ENCODE peak calls at places on chromosomes 7 and 10, in six cellular contexts. A is GM12865; T is CD8-positive, alpha-beta T cell; Z is MCF 10A; Y is sigmoid colon; S is tibial nerve. F is an unnamed sample.

GRCh38 chr10:11017575-11018425 is at the start of gene CELF2:
- DNase-seq in Y (peak), S (peak), A (peak), Z (no peak), T (peak), F (peak)

GRCh38 chr10:133442967-133443924 is 10.5 kb upstream of the SCART1 start:
- DNase-seq in A (no peak), S (no peak), Z (no peak), T (no peak), Y (peak), F (no peak)

GRCh38 chr10:3255616-3256015 is 83.0 kb upstream of the PITRM1 start:
- DNase-seq in A (no peak), S (no peak), T (no peak), Z (no peak), Y (no peak), F (no peak)

GRCh38 chr10:84333864-84334451 is 5.6 kb downstream of the CCSER2 start:
- DNase-seq in A (peak), T (peak), Z (peak), Y (no peak), S (no peak), F (no peak)

GRCh38 chr7:89511900-89512299 is 642.4 kb upstream of the STEAP1 start:
- DNase-seq in Y (no peak), Z (no peak), S (no peak), T (no peak), A (no peak), F (no peak)

GRCh38 chr7:115087437-115087836 is 165.5 kb downstream of the MDFIC start:
- DNase-seq in S (no peak), Z (peak), A (no peak), T (no peak), Y (no peak), F (no peak)

GRCh38 chr7:83876593-83876992 is 227.7 kb upstream of the SEMA3E start:
- DNase-seq in S (no peak), Y (no peak), A (no peak), Z (peak), T (no peak), F (no peak)

GRCh38 chr10:35195361-35196306 is 69.0 kb downstream of the CREM start:
- DNase-seq in T (peak), S (no peak), Y (peak), A (peak), Z (peak), F (no peak)

GRCh38 chr10:97729014-97729413 is 7.9 kb upstream of the ZFYVE27 start:
- DNase-seq in S (no peak), T (no peak), Z (no peak), Y (no peak), A (no peak), F (no peak)

GRCh38 chr10:119023553-119023868 is 6.0 kb upstream of the NANOS1 start:
- DNase-seq in Y (no peak), Z (no peak), A (no peak), S (no peak), T (no peak), F (no peak)

GRCh38 chr7:140059288-140060242 is 3.2 kb downstream of the PARP12 start:
- DNase-seq in Z (peak), T (peak), A (no peak), Y (no peak), S (no peak), F (no peak)

GRCh38 chr10:20673175-20673574 is 223.9 kb downstream of the NEBL start:
- DNase-seq in Z (no peak), S (no peak), Y (no peak), T (no peak), A (no peak), F (no peak)

GRCh38 chr7:7920056-7920455 is 48.5 kb upstream of the GLCCI1 start:
- DNase-seq in A (no peak), Y (no peak), Z (no peak), T (no peak), S (no peak), F (no peak)

GRCh38 chr10:63165249-63165648 is 32.1 kb downstream of the NRBF2 start:
- DNase-seq in T (no peak), Y (no peak), Z (no peak), S (no peak), A (no peak), F (no peak)

GRCh38 chr10:63157845-63158624 is 24.9 kb downstream of the NRBF2 start:
- DNase-seq in Z (peak), Y (no peak), S (no peak), T (peak), A (peak), F (peak)

GRCh38 chr10:63166742-63167258 is 33.7 kb downstream of the NRBF2 start:
- DNase-seq in T (no peak), A (peak), Z (peak), S (no peak), Y (no peak), F (no peak)

GRCh38 chr10:63164045-63164722 is 31.1 kb downstream of the NRBF2 start:
- DNase-seq in T (no peak), A (no peak), Z (peak), S (no peak), Y (no peak), F (no peak)

DNA sequence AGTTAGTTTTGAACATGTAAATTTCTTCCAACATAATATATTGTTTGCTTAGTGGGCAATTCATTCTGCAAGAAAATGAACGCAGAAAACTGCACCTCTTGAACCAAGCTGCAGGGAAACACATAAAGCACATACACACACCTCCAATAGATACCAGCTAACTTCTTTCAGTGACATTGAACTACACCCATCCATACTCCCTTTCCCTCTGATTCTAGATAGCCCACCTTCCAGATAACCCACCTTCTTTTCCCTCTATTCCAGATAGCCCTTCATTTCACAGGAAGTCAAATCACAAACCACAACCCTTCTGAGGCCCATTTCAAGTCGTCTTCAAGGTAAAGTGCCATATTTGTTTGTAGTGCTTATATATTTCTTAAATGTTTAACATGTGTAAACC is 28.5 kb downstream of the NRBF2 start:
- DNase-seq in Y (no peak), Z (no peak), T (no peak), S (no peak), A (no peak), F (no peak)
- TF ChIP-seq CTCF in Y (no peak), Z (no peak), T (no peak), S (no peak), A (no peak), F (no peak)

DNA sequence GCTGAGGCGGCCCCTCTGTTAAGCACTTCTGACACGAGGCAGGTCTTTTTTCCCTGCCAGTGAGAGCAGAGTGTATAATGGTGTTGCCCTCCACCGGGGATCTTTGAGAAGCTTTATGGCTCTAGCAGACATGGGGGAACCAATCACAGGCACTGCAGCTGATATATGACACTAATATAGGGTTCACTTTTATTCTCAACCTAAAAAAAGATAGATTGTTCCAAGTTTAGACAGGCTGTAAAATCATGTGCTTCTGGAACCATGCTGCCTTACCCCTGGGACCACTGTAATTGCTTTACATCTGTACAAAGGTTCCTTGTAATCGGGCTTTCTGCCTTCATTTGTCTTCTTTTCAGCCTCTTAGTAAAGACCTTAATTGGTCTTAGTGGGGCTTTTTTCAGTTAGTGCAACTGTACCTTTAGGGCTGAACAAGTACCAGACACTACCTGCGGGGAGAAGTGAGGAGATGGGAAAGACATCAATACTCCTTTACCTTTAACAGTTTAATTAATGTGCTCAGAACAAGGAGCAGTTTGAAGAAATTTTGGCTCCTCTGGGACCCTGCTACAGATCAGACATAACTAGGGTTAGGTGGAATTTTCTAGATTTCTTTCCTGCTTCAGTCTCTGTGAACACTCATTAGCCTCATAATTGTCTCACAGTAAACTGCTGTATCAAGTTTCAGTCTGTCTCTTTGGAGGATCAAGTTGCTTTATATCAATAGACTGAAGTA is 757.5 kb downstream of the AUTS2 start:
- DNase-seq in Z (no peak), A (no peak), S (no peak), Y (no peak), T (no peak), F (no peak)
- TF ChIP-seq CTCF in Z (no peak), A (no peak), S (no peak), Y (no peak), T (no peak), F (no peak)

DNA sequence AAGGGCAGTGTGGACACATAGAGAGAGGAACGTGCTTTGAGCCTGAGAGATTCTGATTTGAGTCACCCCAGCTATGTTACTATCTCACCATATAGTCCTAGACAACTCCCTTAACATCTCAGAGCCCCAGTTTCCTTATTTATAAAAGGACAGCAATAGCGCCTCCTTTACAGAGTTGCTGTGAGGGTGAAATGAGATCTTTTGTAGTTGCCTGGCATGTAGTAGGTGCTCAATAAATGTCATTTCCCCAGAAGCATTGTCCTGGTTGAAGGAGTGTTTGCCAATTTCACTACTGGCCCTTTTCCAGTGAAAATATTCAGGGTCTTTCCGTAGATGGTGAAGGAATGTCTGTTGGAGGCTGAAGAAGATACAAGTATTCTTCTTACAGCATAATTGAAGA is 51.3 kb upstream of the FAM180A start:
- DNase-seq in T (no peak), Y (no peak), A (no peak), Z (no peak), S (no peak), F (no peak)
- TF ChIP-seq CTCF in T (no peak), Y (no peak), A (no peak), Z (no peak), S (no peak), F (no peak)

DNA sequence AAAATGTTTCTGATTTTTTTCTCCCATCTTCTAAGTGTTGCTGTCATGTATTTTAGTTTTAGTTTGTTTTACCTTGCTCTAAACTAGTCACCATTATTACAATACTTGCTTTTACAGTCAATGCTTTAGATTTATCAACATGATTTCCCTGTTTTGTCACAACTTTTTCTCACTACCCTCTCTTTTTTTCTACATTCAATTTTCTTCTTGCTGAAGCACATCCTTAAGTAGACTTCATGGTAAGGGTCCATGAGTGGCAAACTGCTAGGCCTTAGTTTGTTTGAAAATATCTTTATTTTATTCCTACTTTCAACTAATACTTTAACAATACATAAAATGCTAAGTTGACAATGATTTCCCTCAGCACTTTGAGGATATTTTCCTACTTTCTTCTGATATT is 173.5 kb downstream of the DNAJC1 start:
- DNase-seq in T (no peak), Z (no peak), Y (no peak), A (no peak), S (no peak), F (no peak)
- TF ChIP-seq CTCF in T (no peak), Z (no peak), Y (no peak), A (no peak), S (no peak), F (no peak)

GRCh38 chr10:74873803-74874452 is 47.5 kb downstream of the KAT6B start:
- DNase-seq in Z (no peak), T (no peak), Y (no peak), A (no peak), S (no peak), F (no peak)

GRCh38 chr10:74870191-74870590 is 43.8 kb downstream of the KAT6B start:
- DNase-seq in Z (no peak), T (no peak), A (no peak), Y (no peak), S (no peak), F (no peak)

GRCh38 chr10:74868392-74868791 is 42.0 kb downstream of the KAT6B start:
- DNase-seq in T (no peak), Z (no peak), S (no peak), Y (no peak), A (no peak), F (no peak)

GRCh38 chr10:74871595-74872382 is 45.4 kb downstream of the KAT6B start:
- DNase-seq in T (no peak), Y (no peak), S (no peak), Z (no peak), A (peak), F (no peak)

DNA sequence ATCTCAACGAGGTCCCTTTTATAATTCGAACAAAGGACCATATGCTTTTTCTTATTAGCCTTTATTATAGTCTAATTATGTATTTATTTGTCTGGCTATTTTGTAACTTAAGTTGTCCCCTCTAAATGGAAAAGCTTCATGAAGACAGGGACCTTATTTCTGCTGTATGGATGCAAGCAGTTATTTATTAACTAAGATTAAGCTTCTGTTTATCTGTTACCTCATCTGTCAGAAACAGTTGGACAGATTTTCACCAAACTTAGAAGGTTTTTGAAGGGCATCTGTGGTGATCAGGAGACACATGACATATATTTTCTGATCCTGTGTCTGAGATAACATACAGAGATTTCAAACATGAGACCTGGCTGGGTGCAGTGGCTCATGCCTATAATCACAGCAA is 43.2 kb downstream of the KAT6B start:
- DNase-seq in T (no peak), A (no peak), Y (no peak), S (no peak), Z (no peak), F (no peak)
- TF ChIP-seq CTCF in T (no peak), A (no peak), Y (no peak), S (no peak), Z (no peak), F (no peak)